ENCODE peak calls at places on chromosome 17, in four cellular contexts. H is esophagus squamous epithelium, J is left ventricle myocardium inferior, D is PC-3. R is an unnamed sample.
A peak's percentile ranks its signal among the peaks of the same experiment; 100 is the strongest.

GRCh38 chr17:81924557-81925532 is 2.7 kb downstream of the MAFG start:
- DNase-seq in D (no peak), H (no peak), J (no peak), R (no peak)

GRCh38 chr17:50344712-50345380 is 1.1 kb upstream of the XYLT2 start:
- DNase-seq in D (no peak), J (no peak), H (no peak), R (no peak)

GRCh38 chr17:12522743-12523181 is 142.9 kb upstream of the MYOCD start:
- DNase-seq in H (no peak), J (no peak), D (peak; percentile 38), R (no peak)

GRCh38 chr17:49616546-49617205 is 41.0 kb downstream of the NXPH3 start:
- DNase-seq in J (peak; percentile 75), D (no peak), H (no peak), R (peak; percentile 82)

GRCh38 chr17:29764748-29765147 is 142.0 kb upstream of the CORO6 start:
- DNase-seq in H (no peak), D (no peak), J (no peak), R (no peak)

GRCh38 chr17:6070895-6071511 is 824 bp downstream of the WSCD1 start:
- DNase-seq in D (peak; percentile 15), J (no peak), H (no peak), R (no peak)

GRCh38 chr17:50355336-50355700 is 9.4 kb downstream of the XYLT2 start:
- DNase-seq in J (no peak), H (no peak), D (no peak), R (no peak)

GRCh38 chr17:71883258-71883657 is 237.6 kb upstream of the SOX9 start:
- DNase-seq in D (no peak), J (no peak), H (no peak), R (no peak)

GRCh38 chr17:41932821-41933389 is 2.5 kb downstream of the ODAD4 start:
- DNase-seq in D (no peak), J (no peak), H (no peak), R (no peak)

GRCh38 chr17:55769625-55770000 is 18.8 kb downstream of the PCTP start:
- DNase-seq in D (peak; percentile 87), H (no peak), J (no peak), R (peak; percentile 69)

GRCh38 chr17:13835151-13835550 is 233.4 kb upstream of the HS3ST3A1 start:
- DNase-seq in J (peak; percentile 16), H (no peak), D (no peak), R (no peak)

GRCh38 chr17:83009414-83010322 is 69.7 kb upstream of the METRNL start:
- DNase-seq in H (no peak), J (no peak), D (no peak), R (no peak)

GRCh38 chr17:36675786-36676185 is 74.4 kb downstream of the MRM1 start:
- DNase-seq in D (no peak), H (no peak), J (no peak), R (no peak)

GRCh38 chr17:58330544-58330996 is 2.0 kb upstream of the TSPOAP1 start:
- DNase-seq in J (peak; percentile 11), H (no peak), D (no peak), R (no peak)

GRCh38 chr17:63699638-63700527 is at the start of gene LIMD2:
- DNase-seq in D (peak; percentile 25), H (no peak), J (peak; percentile 66), R (no peak)

GRCh38 chr17:57032343-57032742 is 52.7 kb upstream of the AKAP1 start:
- DNase-seq in H (no peak), J (peak; percentile 36), D (no peak), R (peak; percentile 71)

GRCh38 chr17:29148257-29148789 is 31.9 kb downstream of the MYO18A start:
- DNase-seq in D (no peak), J (no peak), H (no peak), R (no peak)

GRCh38 chr17:29291163-29291752 is 2.7 kb downstream of the NUFIP2 start:
- DNase-seq in H (no peak), D (peak; percentile 75), J (no peak), R (no peak)

GRCh38 chr17:19331134-19331533 is 31.4 kb downstream of the B9D1 start:
- DNase-seq in J (no peak), H (no peak), D (no peak), R (no peak)

GRCh38 chr17:57899822-57900221 is 50.0 kb upstream of the MRPS23 start:
- DNase-seq in H (no peak), J (no peak), D (peak; percentile 54), R (no peak)

GRCh38 chr17:58325289-58325726 is 3.3 kb downstream of the TSPOAP1 start:
- DNase-seq in J (no peak), D (no peak), H (no peak), R (no peak)

GRCh38 chr17:81298325-81298990 is 3.4 kb upstream of the SLC38A10 start:
- DNase-seq in H (no peak), J (no peak), D (peak; percentile 7), R (no peak)

GRCh38 chr17:60685437-60685836 is 7.8 kb downstream of the BCAS3 start:
- DNase-seq in H (no peak), D (no peak), J (no peak), R (no peak)

GRCh38 chr17:82440377-82440981 is 10.1 kb downstream of the CYBC1 start:
- DNase-seq in H (no peak), D (no peak), J (no peak), R (no peak)

GRCh38 chr17:60573139-60573975 is 26.6 kb upstream of the PPM1D start:
- DNase-seq in J (no peak), D (no peak), H (no peak), R (no peak)

GRCh38 chr17:67970783-67971182 is 25.5 kb downstream of the C17orf58 start:
- DNase-seq in D (no peak), J (no peak), H (no peak), R (no peak)

GRCh38 chr17:80848449-80849102 is 143.1 kb upstream of the CHMP6 start:
- DNase-seq in H (no peak), J (no peak), D (no peak), R (peak; percentile 52)

GRCh38 chr17:82328141-82328993 is 5.2 kb downstream of the SECTM1 start:
- DNase-seq in D (no peak), J (no peak), H (no peak), R (no peak)

GRCh38 chr17:7714721-7715594 is 2.6 kb upstream of the DNAH2 start:
- DNase-seq in D (no peak), J (no peak), H (no peak), R (no peak)

GRCh38 chr17:7719661-7720060 is 2.1 kb downstream of the DNAH2 start:
- DNase-seq in J (no peak), D (no peak), H (no peak), R (no peak)

GRCh38 chr17:7716299-7716886 is 1.2 kb upstream of the DNAH2 start:
- DNase-seq in D (no peak), J (no peak), H (no peak), R (no peak)

GRCh38 chr17:7717756-7718350 is 309 bp downstream of the DNAH2 start:
- DNase-seq in J (no peak), D (no peak), H (no peak), R (no peak)

GRCh38 chr17:7716901-7717755 is at the start of gene DNAH2:
- DNase-seq in D (peak; percentile 65), J (peak; percentile 69), H (no peak), R (peak; percentile 28)
- TF ChIP-seq CTCF in D (peak; percentile 53), J (peak; percentile 56), H (peak; percentile 29), R (no peak)

GRCh38 chr17:76123127-76123499 is 17.9 kb downstream of the FOXJ1 start:
- DNase-seq in J (no peak), D (no peak), H (no peak), R (no peak)

GRCh38 chr17:76125391-76125675 is 15.7 kb downstream of the FOXJ1 start:
- DNase-seq in D (no peak), J (no peak), H (no peak), R (no peak)

GRCh38 chr17:76125922-76126321 is 15.1 kb downstream of the FOXJ1 start:
- DNase-seq in H (no peak), J (no peak), D (no peak), R (no peak)

GRCh38 chr17:76123749-76124581 is 17.1 kb downstream of the FOXJ1 start:
- DNase-seq in H (no peak), J (no peak), D (no peak), R (no peak)

DNA sequence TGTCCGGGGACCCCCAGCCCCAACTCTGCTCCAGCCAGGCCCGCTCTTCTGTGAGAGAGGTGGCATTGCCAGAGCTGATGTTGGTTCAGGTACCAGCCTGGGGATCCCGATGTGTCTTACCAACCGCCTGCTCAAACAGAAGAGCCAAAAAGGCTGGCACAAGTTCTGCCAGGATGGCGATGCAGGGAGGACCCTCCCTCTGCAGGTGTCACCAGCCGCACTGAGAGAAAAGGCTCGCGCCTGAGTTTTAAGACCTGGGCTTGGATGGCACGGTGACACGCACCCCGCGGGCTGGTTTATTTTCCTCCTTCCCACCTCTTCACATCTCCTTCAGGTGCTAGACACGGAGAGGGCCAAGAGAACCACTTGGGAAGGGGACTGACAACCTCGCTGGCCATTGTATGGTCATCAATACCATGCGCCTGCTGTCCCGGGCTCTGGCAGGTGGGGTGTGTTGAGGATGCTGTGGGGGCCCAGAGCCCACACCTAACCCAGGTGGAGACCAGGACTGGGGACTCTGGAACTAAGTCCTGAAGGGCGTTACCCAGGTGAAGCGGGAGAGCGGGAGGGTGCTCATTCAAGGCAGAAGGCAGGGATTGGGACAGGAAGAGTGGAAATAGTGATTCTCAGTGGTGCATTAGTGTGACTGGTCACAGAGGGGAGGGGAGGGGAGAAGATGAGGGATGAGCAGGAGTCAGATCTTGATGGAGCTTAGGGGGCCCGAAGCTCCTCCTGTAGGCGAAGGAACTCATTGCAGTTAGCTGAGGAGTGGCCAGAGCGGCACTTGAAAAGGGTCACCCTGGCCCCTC is 16.3 kb downstream of the FOXJ1 start:
- DNase-seq in D (peak; percentile 33), H (no peak), J (no peak), R (no peak)
- TF ChIP-seq CTCF in D (peak; percentile 50), H (no peak), J (no peak), R (no peak)

DNA sequence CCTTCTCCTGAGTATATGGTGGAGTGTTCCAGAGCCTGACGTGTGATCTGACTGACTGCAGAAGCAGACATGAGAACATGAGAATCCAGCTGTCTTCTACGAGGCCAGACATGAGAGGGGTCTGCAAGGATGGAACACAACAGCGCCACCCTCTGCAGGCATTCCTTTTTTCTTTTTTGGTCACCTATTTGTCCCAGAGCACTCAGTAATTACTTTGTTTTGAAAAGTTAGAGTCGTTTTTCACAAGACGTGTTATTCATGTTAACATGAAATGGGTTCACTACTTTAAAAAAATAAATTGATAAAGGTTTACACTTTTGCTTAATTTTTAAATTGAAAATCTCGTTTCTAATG is 43.8 kb upstream of the ATP2A3 start:
- DNase-seq in H (no peak), J (no peak), D (no peak), R (no peak)
- TF ChIP-seq CTCF in H (no peak), J (no peak), D (peak; percentile 20), R (no peak)

DNA sequence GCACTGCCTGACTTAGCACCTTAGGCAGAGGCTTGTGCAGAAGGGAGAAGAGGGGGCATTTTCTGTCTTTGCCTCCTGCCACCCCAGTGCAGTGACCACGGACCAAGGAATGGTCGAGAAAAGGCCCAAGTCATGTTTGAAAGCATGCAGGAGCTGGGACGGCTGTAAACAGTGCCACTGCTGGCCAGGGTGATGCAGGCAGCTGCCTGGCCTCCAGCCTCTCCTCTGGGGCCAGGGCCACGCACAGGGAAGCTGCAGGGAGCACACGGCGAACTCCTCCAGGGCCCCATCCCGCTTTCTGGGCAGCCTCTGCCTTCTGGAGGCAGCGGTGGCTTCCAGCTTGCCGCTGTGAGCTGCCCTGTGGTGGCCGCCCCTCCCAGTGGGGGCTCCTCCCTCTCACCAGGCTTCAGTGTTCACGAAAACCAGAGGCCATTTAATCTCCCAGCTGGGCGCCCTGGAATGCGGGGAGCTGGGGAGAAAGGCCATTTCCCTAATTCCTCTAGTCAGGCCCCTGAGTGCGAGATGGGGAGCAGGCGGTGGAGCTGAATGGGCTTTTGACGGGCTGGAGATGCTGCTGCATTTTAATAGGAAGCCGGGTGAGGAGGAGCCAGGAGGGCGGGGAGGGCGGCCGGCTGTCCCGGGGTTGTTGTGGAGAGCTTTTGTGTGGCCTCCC is 28.8 kb upstream of the DNAI2 start:
- DNase-seq in H (no peak), D (no peak), J (no peak), R (no peak)
- TF ChIP-seq CTCF in H (no peak), D (no peak), J (no peak), R (no peak)